ENCODE peak calls at places on chromosome 6, in six cellular contexts. P is brain microvascular endothelial cell, X is A549, N is colonic mucosa, O is astrocyte of the cerebellum, F is heart right ventricle. I is an unnamed sample.

GRCh38 chr6:52834481-52834880 is 6.1 kb downstream of the GSTA5 start:
- DNase-seq in P (no peak), X (no peak), N (no peak), O (no peak), F (no peak), I (no peak)

GRCh38 chr6:11196511-11197174 is 35.8 kb downstream of the NEDD9 start:
- DNase-seq in P (peak; percentile 79), X (no peak), N (no peak), O (peak; percentile 87), F (no peak), I (no peak)

GRCh38 chr6:134097114-134097707 is 44.8 kb upstream of the SLC2A12 start:
- DNase-seq in P (peak; percentile 56), X (peak; percentile 58), N (peak; percentile 74), O (peak; percentile 75), F (peak; percentile 64), I (peak; percentile 86)

GRCh38 chr6:5516036-5516435 is 254.7 kb downstream of the FARS2 start:
- DNase-seq in P (no peak), X (no peak), N (no peak), O (no peak), F (no peak), I (no peak)

GRCh38 chr6:30691208-30691872 is 556 bp upstream of the NRM start:
- DNase-seq in P (no peak), X (no peak), N (no peak), O (no peak), F (no peak), I (no peak)

GRCh38 chr6:73923899-73924485 is 228.0 kb downstream of the CD109 start:
- DNase-seq in P (no peak), X (no peak), N (no peak), O (no peak), F (peak; percentile 61), I (peak; percentile 59)

GRCh38 chr6:81997091-81997926 is 244.8 kb upstream of the TENT5A start:
- DNase-seq in P (peak; percentile 53), X (no peak), N (no peak), O (no peak), F (no peak), I (peak; percentile 82)

GRCh38 chr6:81130969-81131368 is 621.5 kb downstream of the TENT5A start:
- DNase-seq in P (no peak), X (no peak), N (no peak), O (no peak), F (no peak), I (no peak)

GRCh38 chr6:50007821-50008220 is 14.0 kb downstream of the DEFB110 start:
- DNase-seq in P (no peak), X (no peak), N (no peak), O (peak; percentile 2), F (no peak), I (no peak)

GRCh38 chr6:30672445-30673253 is at the start of gene DHX16:
- DNase-seq in P (peak; percentile 98), X (peak; percentile 97), N (peak; percentile 98), O (peak; percentile 98), F (peak; percentile 98), I (peak; percentile 99)

GRCh38 chr6:27811383-27811782 is 100.8 kb downstream of the OR2B2 start:
- DNase-seq in P (no peak), X (no peak), N (no peak), O (no peak), F (no peak), I (no peak)

GRCh38 chr6:151181701-151182367 is 57.9 kb upstream of the AKAP12 start:
- DNase-seq in P (no peak), X (no peak), N (no peak), O (peak; percentile 4), F (no peak), I (peak; percentile 27)

GRCh38 chr6:4804095-4804494 is 27.9 kb downstream of the CDYL start:
- DNase-seq in P (peak; percentile 39), X (peak; percentile 25), N (peak; percentile 61), O (peak; percentile 13), F (no peak), I (peak; percentile 32)

GRCh38 chr6:3795836-3796395 is 44.4 kb upstream of the PXDC1 start:
- DNase-seq in P (no peak), X (no peak), N (no peak), O (no peak), F (no peak), I (no peak)

GRCh38 chr6:148293181-148293995 is 49.2 kb upstream of the SASH1 start:
- DNase-seq in P (no peak), X (no peak), N (no peak), O (no peak), F (peak; percentile 19), I (no peak)

GRCh38 chr6:322205-322930 is 30.1 kb downstream of the DUSP22 start:
- DNase-seq in P (no peak), X (no peak), N (no peak), O (no peak), F (no peak), I (no peak)
- TF ChIP-seq CTCF in P (no peak), X (no peak), N (no peak), O (peak; percentile 5), F (no peak), I (no peak)

GRCh38 chr6:48744948-48745347 is 634.0 kb upstream of the PTCHD4 start:
- DNase-seq in P (no peak), X (no peak), N (no peak), O (no peak), F (no peak), I (peak; percentile 55)

GRCh38 chr6:48747040-48747439 is 636.0 kb upstream of the PTCHD4 start:
- DNase-seq in P (no peak), X (no peak), N (no peak), O (no peak), F (no peak), I (peak; percentile 1)

GRCh38 chr6:48743738-48744137 is 632.7 kb upstream of the PTCHD4 start:
- DNase-seq in P (no peak), X (no peak), N (no peak), O (no peak), F (no peak), I (no peak)

GRCh38 chr6:48747471-48747870 is 636.5 kb upstream of the PTCHD4 start:
- DNase-seq in P (no peak), X (no peak), N (no peak), O (no peak), F (no peak), I (no peak)
- H3K4me3 ChIP-seq in P (no peak overlapping the region), X (no peak overlapping the region), N (no peak overlapping the region), O (no peak overlapping the region), F (no peak overlapping the region), I (no peak overlapping the region)

GRCh38 chr6:160348552-160349441 is 619 bp downstream of the SLC22A3 start:
- DNase-seq in P (no peak), X (peak; percentile 44), N (peak; percentile 45), O (peak; percentile 6), F (no peak), I (peak; percentile 35)
- TF ChIP-seq CTCF in P (peak; percentile 28), X (no peak), N (no peak), O (no peak), F (no peak), I (peak; percentile 20)

GRCh38 chr6:13422601-13423247 is 64.7 kb downstream of the GFOD1 start:
- DNase-seq in P (peak; percentile 7), X (no peak), N (no peak), O (peak; percentile 49), F (no peak), I (peak; percentile 39)
- H3K4me3 ChIP-seq in P (no peak overlapping the region), X (no peak overlapping the region), N (no peak overlapping the region), O (no peak overlapping the region), F (no peak overlapping the region), I (no peak overlapping the region)

I was measured in fibroblast of pulmonary artery.